ENCODE peak calls at places on chromosome X, in eight cellular contexts. D is GM23338; P is stimulated activated naive B cell treated with anti-CD40 and anti-IgM and Interleukin-4, amounts not matched to agents 10 μg/mL and 1 μg/mL and 100 μg/mL, for 72 hours; J is NCI-H82; A is A549; X is NCI-H1105; H is activated CD4-positive, CD25-positive, alpha-beta regulatory T cell; F is mammary epithelial cell. M is an unnamed sample.

GRCh38 chrX:129793604-129794191 is 13.9 kb downstream of the SASH3 start:
- DNase-seq in D (no peak), P (no peak), J (no peak), A (no peak), X (peak), H (no peak), F (no peak), M (no peak)

GRCh38 chrX:119604778-119605177 is 1.4 kb downstream of the NKRF start:
- DNase-seq in D (no peak), P (no peak), J (peak), A (no peak), X (no peak), H (no peak), F (no peak), M (no peak)

GRCh38 chrX:22357621-22358020 is 84.9 kb downstream of the CBLL2 start:
- DNase-seq in D (no peak), P (no peak), J (no peak), A (no peak), X (no peak), H (no peak), F (no peak), M (no peak)

GRCh38 chrX:29447867-29448266 is 767.5 kb upstream of the MAGEB2 start:
- DNase-seq in D (no peak), P (no peak), J (no peak), A (no peak), X (no peak), H (no peak), F (no peak), M (no peak)

GRCh38 chrX:12446342-12447075 is 308.2 kb downstream of the FRMPD4 start:
- DNase-seq in D (no peak), P (no peak), J (no peak), A (peak), X (no peak), H (no peak), F (peak), M (no peak)

GRCh38 chrX:68532828-68533227 is 34.0 kb downstream of the YIPF6 start:
- DNase-seq in D (no peak), P (no peak), J (peak), A (no peak), X (no peak), H (no peak), F (no peak), M (no peak)

GRCh38 chrX:24113161-24113560 is 36.4 kb upstream of the ZFX start:
- DNase-seq in D (no peak), P (no peak), J (no peak), A (no peak), X (no peak), H (no peak), F (no peak), M (no peak)

GRCh38 chrX:41329101-41329500 is 4.9 kb upstream of the DDX3X start:
- DNase-seq in D (no peak), P (no peak), J (no peak), A (no peak), X (no peak), H (no peak), F (no peak), M (no peak)

GRCh38 chrX:105564536-105564935 is 257.8 kb upstream of the NRK start:
- DNase-seq in D (no peak), P (no peak), J (no peak), A (no peak), X (no peak), H (no peak), F (peak), M (no peak)

GRCh38 chrX:153521034-153521433 is 3.6 kb downstream of the ATP2B3 start:
- DNase-seq in D (no peak), P (no peak), J (peak), A (no peak), X (no peak), H (no peak), F (peak), M (no peak)

GRCh38 chrX:48035891-48036290 is 29.1 kb downstream of the SPACA5 start:
- DNase-seq in D (no peak), P (no peak), J (no peak), A (no peak), X (no peak), H (no peak), F (no peak), M (no peak)

GRCh38 chrX:17805120-17805519 is 56.0 kb downstream of the RAI2 start:
- DNase-seq in D (peak), P (no peak), J (peak), A (no peak), X (no peak), H (no peak), F (no peak), M (no peak)

GRCh38 chrX:148956352-148956751 is 455.9 kb downstream of the AFF2 start:
- DNase-seq in D (no peak), P (no peak), J (no peak), A (no peak), X (no peak), H (no peak), F (no peak), M (no peak)

GRCh38 chrX:113392355-113392754 is 551.7 kb upstream of the AMOT start:
- DNase-seq in D (no peak), P (no peak), J (no peak), A (no peak), X (no peak), H (no peak), F (no peak), M (no peak)

GRCh38 chrX:23008431-23009099 is 8.8 kb downstream of the DDX53 start:
- DNase-seq in D (peak), P (no peak), J (peak), A (peak), X (no peak), H (no peak), F (no peak), M (no peak)

GRCh38 chrX:78513996-78514745 is 145.0 kb downstream of the RTL3 start:
- DNase-seq in D (peak), P (no peak), J (no peak), A (no peak), X (no peak), H (no peak), F (no peak), M (no peak)

GRCh38 chrX:8845060-8845459 is 43.9 kb upstream of the FAM9A start:
- DNase-seq in D (peak), P (no peak), J (no peak), A (peak), X (no peak), H (no peak), F (no peak), M (no peak)

GRCh38 chrX:46260502-46260901 is 284.7 kb downstream of the ZNF674 start:
- DNase-seq in D (no peak), P (no peak), J (no peak), A (no peak), X (no peak), H (no peak), F (peak), M (no peak)

GRCh38 chrX:102546818-102547493 is 30.4 kb upstream of the TMSB15A start:
- DNase-seq in D (no peak), P (no peak), J (peak), A (no peak), X (peak), H (no peak), F (no peak), M (no peak)

M was measured in right lobe of liver.